ENCODE peak calls at places on chromosomes 12 and 14, in four cellular contexts. One of them, this sample, is unnamed.

GRCh38 chr14:100712490-100712889 is 14.2 kb upstream of the DLK1 start:
- DNase-seq in skeletal muscle cell: no peak
- DNase-seq in neuronal stem cell: no peak
- DNase-seq in cardiac muscle cell: no peak
- DNase-seq in this sample: no peak

GRCh38 chr12:94297325-94297724 is 148.9 kb downstream of the PLXNC1 start:
- DNase-seq in skeletal muscle cell: no peak
- DNase-seq in neuronal stem cell: no peak
- DNase-seq in cardiac muscle cell: no peak
- DNase-seq in this sample: no peak

GRCh38 chr14:100587248-100587762 is at the start of gene BEGAIN:
- DNase-seq in skeletal muscle cell: no peak
- DNase-seq in neuronal stem cell: no peak
- DNase-seq in cardiac muscle cell: no peak
- DNase-seq in this sample: no peak

GRCh38 chr14:35695647-35696046 is 113.4 kb downstream of the RALGAPA1 start:
- DNase-seq in skeletal muscle cell: no peak
- DNase-seq in neuronal stem cell: no peak
- DNase-seq in cardiac muscle cell: peak
- DNase-seq in this sample: no peak

GRCh38 chr12:31306871-31307270 is 19.1 kb downstream of the SINHCAF start:
- DNase-seq in skeletal muscle cell: no peak
- DNase-seq in neuronal stem cell: no peak
- DNase-seq in cardiac muscle cell: no peak
- DNase-seq in this sample: no peak

GRCh38 chr14:53190938-53191337 is 37.8 kb upstream of the DDHD1 start:
- DNase-seq in skeletal muscle cell: peak
- DNase-seq in neuronal stem cell: no peak
- DNase-seq in cardiac muscle cell: peak
- DNase-seq in this sample: no peak

GRCh38 chr12:22410497-22410896 is 76.0 kb upstream of the ST8SIA1 start:
- DNase-seq in skeletal muscle cell: no peak
- DNase-seq in neuronal stem cell: no peak
- DNase-seq in cardiac muscle cell: no peak
- DNase-seq in this sample: no peak

GRCh38 chr12:19965196-19966038 is 402.9 kb upstream of the PDE3A start:
- DNase-seq in skeletal muscle cell: no peak
- DNase-seq in neuronal stem cell: no peak
- DNase-seq in cardiac muscle cell: peak
- DNase-seq in this sample: no peak

GRCh38 chr14:95409472-95410307 is 90.0 kb upstream of the CLMN start:
- DNase-seq in skeletal muscle cell: no peak
- DNase-seq in neuronal stem cell: no peak
- DNase-seq in cardiac muscle cell: no peak
- DNase-seq in this sample: no peak

GRCh38 chr14:43252866-43253265 is 1254.2 kb downstream of the FSCB start:
- DNase-seq in skeletal muscle cell: no peak
- DNase-seq in neuronal stem cell: no peak
- DNase-seq in cardiac muscle cell: no peak
- DNase-seq in this sample: no peak

GRCh38 chr14:54625158-54625557 is 58.2 kb downstream of the SAMD4A start:
- DNase-seq in skeletal muscle cell: no peak
- DNase-seq in neuronal stem cell: no peak
- DNase-seq in cardiac muscle cell: peak
- DNase-seq in this sample: no peak

GRCh38 chr12:24853588-24853987 is 95.3 kb downstream of the BCAT1 start:
- DNase-seq in skeletal muscle cell: no peak
- DNase-seq in neuronal stem cell: no peak
- DNase-seq in cardiac muscle cell: peak
- DNase-seq in this sample: no peak

GRCh38 chr14:34060747-34061050 is 109.8 kb upstream of the EGLN3 start:
- DNase-seq in skeletal muscle cell: no peak
- DNase-seq in neuronal stem cell: no peak
- DNase-seq in cardiac muscle cell: no peak
- DNase-seq in this sample: no peak

GRCh38 chr12:109951751-109952150 is 44.4 kb downstream of the GIT2 start:
- DNase-seq in skeletal muscle cell: peak
- DNase-seq in neuronal stem cell: no peak
- DNase-seq in cardiac muscle cell: peak
- DNase-seq in this sample: no peak

GRCh38 chr12:121441555-121441954 is 41.6 kb downstream of the RNF34 start:
- DNase-seq in skeletal muscle cell: no peak
- DNase-seq in neuronal stem cell: no peak
- DNase-seq in cardiac muscle cell: no peak
- DNase-seq in this sample: no peak

GRCh38 chr12:7162691-7163114 is 26.8 kb upstream of the PEX5 start:
- DNase-seq in skeletal muscle cell: no peak
- DNase-seq in neuronal stem cell: no peak
- DNase-seq in cardiac muscle cell: no peak
- DNase-seq in this sample: peak

GRCh38 chr14:85535916-85536834 is 6.2 kb downstream of the FLRT2 start:
- DNase-seq in skeletal muscle cell: no peak
- DNase-seq in neuronal stem cell: no peak
- DNase-seq in cardiac muscle cell: peak
- DNase-seq in this sample: no peak

GRCh38 chr12:121534495-121535148 is 46.2 kb downstream of the KDM2B start:
- DNase-seq in skeletal muscle cell: no peak
- DNase-seq in neuronal stem cell: no peak
- DNase-seq in cardiac muscle cell: no peak
- DNase-seq in this sample: peak

GRCh38 chr12:22275847-22276246 is 58.7 kb downstream of the ST8SIA1 start:
- DNase-seq in skeletal muscle cell: peak
- DNase-seq in neuronal stem cell: no peak
- DNase-seq in cardiac muscle cell: peak
- DNase-seq in this sample: peak

GRCh38 chr12:29216797-29217583 is 67.9 kb downstream of the FAR2 start:
- DNase-seq in skeletal muscle cell: peak
- DNase-seq in neuronal stem cell: no peak
- DNase-seq in cardiac muscle cell: peak
- DNase-seq in this sample: no peak

GRCh38 chr12:26991826-26992225 is 22.4 kb downstream of the TM7SF3 start:
- DNase-seq in skeletal muscle cell: no peak
- DNase-seq in neuronal stem cell: no peak
- DNase-seq in cardiac muscle cell: no peak
- DNase-seq in this sample: no peak

GRCh38 chr12:94545937-94546771 is 86.5 kb upstream of the CEP83 start:
- DNase-seq in skeletal muscle cell: no peak
- DNase-seq in neuronal stem cell: peak
- DNase-seq in cardiac muscle cell: peak
- DNase-seq in this sample: peak

GRCh38 chr12:26767116-26767515 is 65.9 kb downstream of the ITPR2 start:
- DNase-seq in skeletal muscle cell: no peak
- DNase-seq in neuronal stem cell: no peak
- DNase-seq in cardiac muscle cell: no peak
- DNase-seq in this sample: no peak

GRCh38 chr12:77131977-77132490 is 66.7 kb upstream of the E2F7 start:
- DNase-seq in skeletal muscle cell: no peak
- DNase-seq in neuronal stem cell: no peak
- DNase-seq in cardiac muscle cell: no peak
- DNase-seq in this sample: no peak

GRCh38 chr12:109428038-109428629 is 49.0 kb downstream of the KCTD10 start:
- DNase-seq in skeletal muscle cell: peak
- DNase-seq in neuronal stem cell: peak
- DNase-seq in cardiac muscle cell: peak
- DNase-seq in this sample: peak

GRCh38 chr14:96711559-96712267 is 85.5 kb upstream of the VRK1 start:
- DNase-seq in skeletal muscle cell: no peak
- DNase-seq in neuronal stem cell: no peak
- DNase-seq in cardiac muscle cell: no peak
- DNase-seq in this sample: no peak

GRCh38 chr14:35304812-35305462 is 12.8 kb downstream of the PSMA6 start:
- DNase-seq in skeletal muscle cell: no peak
- DNase-seq in neuronal stem cell: no peak
- DNase-seq in cardiac muscle cell: no peak
- DNase-seq in this sample: no peak

GRCh38 chr14:56805201-56805991 is 4.9 kb downstream of the OTX2 start:
- DNase-seq in skeletal muscle cell: no peak
- DNase-seq in neuronal stem cell: no peak
- DNase-seq in cardiac muscle cell: no peak
- DNase-seq in this sample: peak
- H3K4me3 ChIP-seq in skeletal muscle cell: no peak
- H3K4me3 ChIP-seq in neuronal stem cell: no peak
- H3K4me3 ChIP-seq in cardiac muscle cell: no peak
- H3K4me3 ChIP-seq in this sample: peak

DNA sequence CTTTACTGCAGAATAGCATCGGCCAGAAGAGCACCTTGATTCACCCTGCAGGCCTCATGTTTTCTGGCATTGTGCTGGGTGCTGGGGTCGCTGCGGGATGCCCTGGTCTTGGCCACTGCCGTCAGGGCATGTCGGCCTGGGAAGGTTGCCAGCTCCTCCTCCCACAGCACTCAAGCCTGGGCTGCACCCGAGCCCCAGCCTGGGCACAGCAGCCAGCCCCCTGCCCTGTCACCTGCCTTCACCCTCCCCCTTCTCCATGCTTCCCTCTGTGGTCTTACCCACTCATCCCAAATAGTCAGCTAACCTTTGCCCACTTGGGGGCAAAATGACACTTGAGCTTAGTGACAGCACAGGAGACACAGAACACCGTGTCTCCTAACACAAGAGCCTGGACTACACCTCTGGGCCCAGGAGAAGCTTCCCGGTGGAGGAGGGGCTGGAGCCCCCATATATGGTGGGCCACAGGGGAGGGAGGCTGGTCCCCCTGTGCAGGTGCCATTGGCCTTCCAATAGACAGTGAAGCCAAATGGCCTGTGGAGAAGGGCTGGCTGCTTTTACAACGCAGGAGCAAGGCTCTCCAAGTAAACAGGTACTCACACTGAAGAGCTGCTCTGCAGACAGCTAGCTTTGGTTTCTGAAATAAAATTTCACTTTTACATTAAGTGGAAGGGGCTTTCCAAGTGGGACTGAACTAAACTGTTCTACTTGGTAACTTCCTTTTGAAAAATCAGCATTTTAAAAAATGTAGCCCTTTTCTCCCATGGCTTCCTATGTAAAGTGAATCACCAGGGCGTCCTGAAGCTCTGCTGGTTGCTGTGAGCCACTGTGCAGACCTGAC is 51.2 kb upstream of the AMN start:
- DNase-seq in skeletal muscle cell: no peak
- DNase-seq in neuronal stem cell: no peak
- DNase-seq in cardiac muscle cell: no peak
- DNase-seq in this sample: no peak
- H3K4me3 ChIP-seq in skeletal muscle cell: no peak
- H3K4me3 ChIP-seq in neuronal stem cell: no peak
- H3K4me3 ChIP-seq in cardiac muscle cell: no peak
- H3K4me3 ChIP-seq in this sample: no peak

GRCh38 chr14:22460461-22461195 is 128.4 kb downstream of the DAD1 start:
- DNase-seq in skeletal muscle cell: no peak
- DNase-seq in neuronal stem cell: no peak
- DNase-seq in cardiac muscle cell: peak
- DNase-seq in this sample: no peak
- H3K4me3 ChIP-seq in skeletal muscle cell: no peak
- H3K4me3 ChIP-seq in neuronal stem cell: no peak
- H3K4me3 ChIP-seq in cardiac muscle cell: no peak
- H3K4me3 ChIP-seq in this sample: no peak

DNA sequence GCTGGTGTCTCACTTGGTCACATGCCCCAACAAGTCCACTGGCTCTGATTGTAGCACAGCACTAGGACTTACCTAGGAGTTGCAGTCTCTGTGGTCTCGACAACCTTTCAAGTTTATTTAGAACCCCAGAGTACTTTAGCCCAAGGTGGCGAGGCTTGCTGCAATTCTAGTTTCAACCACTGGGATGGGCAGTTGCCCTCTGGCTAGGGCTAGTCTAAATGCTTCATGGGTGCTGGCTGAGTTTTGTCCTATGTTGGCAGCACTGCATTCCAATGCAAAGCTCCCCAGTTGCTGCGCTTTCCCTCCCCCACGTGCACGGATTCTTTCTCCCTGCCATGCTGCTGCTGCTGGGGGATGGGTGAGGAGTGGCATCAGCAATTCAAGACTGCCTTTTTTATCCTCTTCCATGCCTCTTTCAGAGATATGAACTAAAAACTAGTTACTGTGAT is 207.9 kb downstream of the SYNE2 start:
- DNase-seq in skeletal muscle cell: no peak
- DNase-seq in neuronal stem cell: peak
- DNase-seq in cardiac muscle cell: peak
- DNase-seq in this sample: peak
- H3K4me3 ChIP-seq in skeletal muscle cell: no peak
- H3K4me3 ChIP-seq in neuronal stem cell: no peak
- H3K4me3 ChIP-seq in cardiac muscle cell: no peak
- H3K4me3 ChIP-seq in this sample: no peak

DNA sequence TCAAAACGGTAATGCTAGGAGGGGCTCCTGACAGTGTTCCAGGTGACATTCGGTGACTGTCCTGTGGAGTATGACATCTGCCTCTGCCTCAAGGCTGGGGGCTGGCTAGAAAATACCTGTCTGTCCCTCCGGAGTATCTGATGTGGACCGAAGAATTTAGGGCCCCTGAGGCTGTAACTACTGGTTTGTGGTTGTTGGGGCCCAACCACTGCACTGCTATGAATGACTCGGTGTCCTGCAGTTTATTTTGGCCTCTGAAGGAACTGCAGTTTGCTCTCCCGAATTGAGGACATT is 198.9 kb upstream of the CAND1 start:
- DNase-seq in skeletal muscle cell: no peak
- DNase-seq in neuronal stem cell: no peak
- DNase-seq in cardiac muscle cell: no peak
- DNase-seq in this sample: no peak
- H3K4me3 ChIP-seq in skeletal muscle cell: no peak
- H3K4me3 ChIP-seq in neuronal stem cell: peak
- H3K4me3 ChIP-seq in cardiac muscle cell: peak
- H3K4me3 ChIP-seq in this sample: peak

GRCh38 chr12:3200032-3200617 is 122.9 kb downstream of the TSPAN9 start:
- DNase-seq in skeletal muscle cell: no peak
- DNase-seq in neuronal stem cell: peak
- DNase-seq in cardiac muscle cell: peak
- DNase-seq in this sample: peak
- H3K4me3 ChIP-seq in skeletal muscle cell: peak
- H3K4me3 ChIP-seq in neuronal stem cell: peak
- H3K4me3 ChIP-seq in cardiac muscle cell: peak
- H3K4me3 ChIP-seq in this sample: peak